ENCODE peak calls at places on chromosomes 6 and 20, in four cellular contexts. One of them, this sample, is unnamed.

GRCh38 chr20:18496740-18497592 is at the start of gene RBBP9:
- DNase-seq in stomach: peak
- DNase-seq in transverse colon: peak
- DNase-seq in tibial nerve: peak
- DNase-seq in this sample: peak

GRCh38 chr20:32682508-32682987 is 8.8 kb upstream of the C20orf203 start:
- DNase-seq in transverse colon: no peak
- DNase-seq in tibial nerve: no peak
- DNase-seq in stomach: no peak
- DNase-seq in this sample: no peak

GRCh38 chr6:21752054-21752811 is 158.7 kb downstream of the SOX4 start:
- DNase-seq in tibial nerve: no peak
- DNase-seq in transverse colon: no peak
- DNase-seq in stomach: no peak
- DNase-seq in this sample: no peak

GRCh38 chr20:36823126-36823525 is 49.6 kb upstream of the DSN1 start:
- DNase-seq in tibial nerve: no peak
- DNase-seq in transverse colon: no peak
- DNase-seq in stomach: peak
- DNase-seq in this sample: no peak

GRCh38 chr20:38229376-38230252 is 30.9 kb downstream of the KIAA1755 start:
- DNase-seq in tibial nerve: no peak
- DNase-seq in transverse colon: no peak
- DNase-seq in stomach: no peak
- DNase-seq in this sample: no peak

GRCh38 chr6:7262037-7262461 is 51.0 kb downstream of the SSR1 start:
- DNase-seq in tibial nerve: no peak
- DNase-seq in stomach: no peak
- DNase-seq in transverse colon: peak
- DNase-seq in this sample: peak

GRCh38 chr6:109291893-109292292 is 90.4 kb downstream of the CD164 start:
- DNase-seq in stomach: no peak
- DNase-seq in tibial nerve: no peak
- DNase-seq in transverse colon: no peak
- DNase-seq in this sample: no peak

GRCh38 chr20:3652217-3652616 is 11.0 kb downstream of the GFRA4 start:
- DNase-seq in tibial nerve: no peak
- DNase-seq in transverse colon: no peak
- DNase-seq in stomach: peak
- DNase-seq in this sample: no peak

GRCh38 chr20:43963233-43963632 is 48.6 kb downstream of the TOX2 start:
- DNase-seq in stomach: no peak
- DNase-seq in tibial nerve: no peak
- DNase-seq in transverse colon: no peak
- DNase-seq in this sample: no peak

GRCh38 chr20:49750611-49751396 is 37.1 kb upstream of the B4GALT5 start:
- DNase-seq in tibial nerve: no peak
- DNase-seq in transverse colon: peak
- DNase-seq in stomach: no peak
- DNase-seq in this sample: no peak

GRCh38 chr6:35691027-35691824 is 2.5 kb upstream of the FKBP5 start:
- DNase-seq in transverse colon: peak
- DNase-seq in stomach: peak
- DNase-seq in tibial nerve: peak
- DNase-seq in this sample: no peak

GRCh38 chr6:17885079-17885478 is 102.4 kb downstream of the KIF13A start:
- DNase-seq in transverse colon: no peak
- DNase-seq in stomach: no peak
- DNase-seq in tibial nerve: no peak
- DNase-seq in this sample: no peak

GRCh38 chr6:92893741-92894140 is 525.6 kb downstream of the EPHA7 start:
- DNase-seq in tibial nerve: no peak
- DNase-seq in stomach: no peak
- DNase-seq in transverse colon: no peak
- DNase-seq in this sample: no peak

GRCh38 chr20:25989196-25989595 is 292.5 kb upstream of the ZNF337 start:
- DNase-seq in stomach: no peak
- DNase-seq in tibial nerve: no peak
- DNase-seq in transverse colon: no peak
- DNase-seq in this sample: no peak

GRCh38 chr6:129749749-129750120 is 39.8 kb upstream of the ARHGAP18 start:
- DNase-seq in tibial nerve: no peak
- DNase-seq in stomach: no peak
- DNase-seq in transverse colon: no peak
- DNase-seq in this sample: no peak

GRCh38 chr6:155408981-155409380 is 46.7 kb downstream of the NOX3 start:
- DNase-seq in tibial nerve: no peak
- DNase-seq in stomach: no peak
- DNase-seq in transverse colon: no peak
- DNase-seq in this sample: no peak

GRCh38 chr20:33211817-33212424 is 5.2 kb upstream of the BPIFA3 start:
- DNase-seq in stomach: peak
- DNase-seq in transverse colon: peak
- DNase-seq in tibial nerve: no peak
- DNase-seq in this sample: peak

GRCh38 chr6:70375166-70375565 is 38.1 kb upstream of the FAM135A start:
- DNase-seq in stomach: no peak
- DNase-seq in transverse colon: no peak
- DNase-seq in tibial nerve: no peak
- DNase-seq in this sample: no peak

GRCh38 chr20:1968958-1969357 is 24.9 kb downstream of the PDYN start:
- DNase-seq in stomach: no peak
- DNase-seq in transverse colon: no peak
- DNase-seq in tibial nerve: no peak
- DNase-seq in this sample: no peak

GRCh38 chr20:62175711-62176110 is 7.1 kb upstream of the MTG2 start:
- DNase-seq in tibial nerve: no peak
- DNase-seq in stomach: no peak
- DNase-seq in transverse colon: no peak
- DNase-seq in this sample: no peak

GRCh38 chr20:34163316-34163715 is 51.3 kb upstream of the EIF2S2 start:
- DNase-seq in transverse colon: no peak
- DNase-seq in tibial nerve: no peak
- DNase-seq in stomach: no peak
- DNase-seq in this sample: no peak

GRCh38 chr6:16544006-16544405 is 217.3 kb downstream of the ATXN1 start:
- DNase-seq in tibial nerve: no peak
- DNase-seq in stomach: no peak
- DNase-seq in transverse colon: no peak
- DNase-seq in this sample: no peak

GRCh38 chr20:19817017-19817416 is 59.0 kb downstream of the RIN2 start:
- DNase-seq in tibial nerve: no peak
- DNase-seq in stomach: no peak
- DNase-seq in transverse colon: no peak
- DNase-seq in this sample: no peak

GRCh38 chr6:166757226-166758135 is 130.4 kb upstream of the RPS6KA2 start:
- DNase-seq in tibial nerve: no peak
- DNase-seq in transverse colon: no peak
- DNase-seq in stomach: no peak
- DNase-seq in this sample: no peak

GRCh38 chr6:100464162-100464851 is 414 bp downstream of the SIM1 start:
- DNase-seq in transverse colon: no peak
- DNase-seq in tibial nerve: no peak
- DNase-seq in stomach: no peak
- DNase-seq in this sample: no peak

GRCh38 chr6:43817192-43817591 is 47.2 kb downstream of the VEGFA start:
- DNase-seq in transverse colon: peak
- DNase-seq in stomach: peak
- DNase-seq in tibial nerve: no peak
- DNase-seq in this sample: peak

GRCh38 chr6:3848380-3848779 is 793 bp upstream of the FAM50B start:
- DNase-seq in tibial nerve: no peak
- DNase-seq in stomach: no peak
- DNase-seq in transverse colon: no peak
- DNase-seq in this sample: no peak

GRCh38 chr6:75220365-75220764 is 14.5 kb upstream of the COL12A1 start:
- DNase-seq in stomach: no peak
- DNase-seq in tibial nerve: no peak
- DNase-seq in transverse colon: no peak
- DNase-seq in this sample: no peak

GRCh38 chr20:62142252-62143117 is 709 bp downstream of the PSMA7 start:
- DNase-seq in stomach: peak
- DNase-seq in transverse colon: peak
- DNase-seq in tibial nerve: no peak
- DNase-seq in this sample: no peak

GRCh38 chr20:48383252-48383651 is 444.5 kb downstream of the PREX1 start:
- DNase-seq in transverse colon: no peak
- DNase-seq in tibial nerve: no peak
- DNase-seq in stomach: no peak
- DNase-seq in this sample: no peak
- TF ChIP-seq EP300 in transverse colon: no peak
- TF ChIP-seq EP300 in tibial nerve: no peak
- TF ChIP-seq EP300 in stomach: no peak
- TF ChIP-seq EP300 in this sample: no peak

DNA sequence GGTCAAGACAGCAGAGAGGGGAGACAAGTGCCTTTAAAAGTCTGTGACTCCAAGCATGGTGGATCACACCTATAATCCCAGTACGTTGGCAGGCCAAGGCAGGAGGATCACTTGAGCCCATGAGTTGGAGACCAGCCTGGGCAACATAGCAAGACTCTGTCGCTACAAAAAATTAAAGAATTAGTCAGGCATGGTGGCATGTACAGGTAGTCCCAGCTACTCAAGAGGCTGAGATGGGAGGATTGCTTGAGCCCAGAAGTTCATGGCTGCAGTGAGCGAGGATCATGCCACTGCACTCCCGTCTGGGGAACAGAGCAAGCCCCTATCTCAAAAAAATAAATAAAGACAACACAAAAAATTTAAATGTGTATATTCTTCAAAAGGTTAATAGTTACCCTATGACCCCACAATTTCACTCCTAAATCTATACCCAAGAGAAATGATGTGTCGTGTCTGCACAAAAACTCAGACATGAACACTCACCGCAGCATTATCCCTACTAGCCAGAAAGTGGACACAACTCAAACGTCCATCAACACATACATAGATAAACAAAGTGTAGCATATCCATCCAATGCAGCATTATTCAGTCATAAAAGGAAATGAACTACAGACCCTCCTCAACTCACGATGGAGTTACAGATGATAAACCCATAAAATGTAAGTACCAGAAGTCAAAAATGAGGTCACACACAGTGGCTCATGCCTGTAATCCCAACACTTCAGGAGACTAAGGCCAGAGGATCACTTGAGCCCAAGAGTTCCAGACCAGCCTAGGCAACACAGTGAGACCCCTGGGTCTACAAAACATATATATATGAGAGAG is 23.9 kb downstream of the ZMYND8 start:
- DNase-seq in transverse colon: no peak
- DNase-seq in stomach: no peak
- DNase-seq in tibial nerve: no peak
- DNase-seq in this sample: no peak
- TF ChIP-seq EP300 in transverse colon: no peak
- TF ChIP-seq EP300 in stomach: no peak
- TF ChIP-seq EP300 in tibial nerve: no peak
- TF ChIP-seq EP300 in this sample: no peak

GRCh38 chr20:45339084-45339483 is 9.1 kb downstream of the SDC4 start:
- DNase-seq in transverse colon: peak
- DNase-seq in tibial nerve: no peak
- DNase-seq in stomach: peak
- DNase-seq in this sample: no peak

GRCh38 chr20:45339799-45340198 is 8.4 kb downstream of the SDC4 start:
- DNase-seq in tibial nerve: no peak
- DNase-seq in transverse colon: no peak
- DNase-seq in stomach: no peak
- DNase-seq in this sample: no peak

GRCh38 chr20:45338121-45339030 is 9.8 kb downstream of the SDC4 start:
- DNase-seq in stomach: no peak
- DNase-seq in transverse colon: no peak
- DNase-seq in tibial nerve: no peak
- DNase-seq in this sample: no peak

GRCh38 chr20:45337367-45338120 is 10.7 kb downstream of the SDC4 start:
- DNase-seq in stomach: peak
- DNase-seq in tibial nerve: no peak
- DNase-seq in transverse colon: peak
- DNase-seq in this sample: peak

GRCh38 chr20:45336530-45337366 is 11.5 kb downstream of the SDC4 start:
- DNase-seq in tibial nerve: no peak
- DNase-seq in transverse colon: peak
- DNase-seq in stomach: peak
- DNase-seq in this sample: peak
- TF ChIP-seq EP300 in tibial nerve: no peak
- TF ChIP-seq EP300 in transverse colon: peak
- TF ChIP-seq EP300 in stomach: no peak
- TF ChIP-seq EP300 in this sample: peak

GRCh38 chr6:11682525-11682924 is 96.1 kb downstream of the ADTRP start:
- DNase-seq in tibial nerve: no peak
- DNase-seq in stomach: no peak
- DNase-seq in transverse colon: no peak
- DNase-seq in this sample: no peak
- TF ChIP-seq EP300 in tibial nerve: no peak
- TF ChIP-seq EP300 in stomach: no peak
- TF ChIP-seq EP300 in transverse colon: no peak
- TF ChIP-seq EP300 in this sample: no peak

GRCh38 chr6:133432021-133432989 is 191.1 kb downstream of the EYA4 start:
- DNase-seq in tibial nerve: no peak
- DNase-seq in stomach: no peak
- DNase-seq in transverse colon: no peak
- DNase-seq in this sample: no peak
- TF ChIP-seq EP300 in tibial nerve: no peak
- TF ChIP-seq EP300 in stomach: no peak
- TF ChIP-seq EP300 in transverse colon: no peak
- TF ChIP-seq EP300 in this sample: no peak

GRCh38 chr6:106527111-106527510 is 102.2 kb downstream of the RTN4IP1 start:
- DNase-seq in stomach: no peak
- DNase-seq in tibial nerve: no peak
- DNase-seq in transverse colon: no peak
- DNase-seq in this sample: no peak

GRCh38 chr6:106528521-106528920 is 100.8 kb downstream of the RTN4IP1 start:
- DNase-seq in stomach: no peak
- DNase-seq in transverse colon: no peak
- DNase-seq in tibial nerve: no peak
- DNase-seq in this sample: no peak

GRCh38 chr6:106529438-106529837 is 99.9 kb downstream of the RTN4IP1 start:
- DNase-seq in transverse colon: no peak
- DNase-seq in tibial nerve: no peak
- DNase-seq in stomach: no peak
- DNase-seq in this sample: no peak

GRCh38 chr6:106530026-106530425 is 99.3 kb downstream of the RTN4IP1 start:
- DNase-seq in transverse colon: no peak
- DNase-seq in tibial nerve: no peak
- DNase-seq in stomach: no peak
- DNase-seq in this sample: no peak

DNA sequence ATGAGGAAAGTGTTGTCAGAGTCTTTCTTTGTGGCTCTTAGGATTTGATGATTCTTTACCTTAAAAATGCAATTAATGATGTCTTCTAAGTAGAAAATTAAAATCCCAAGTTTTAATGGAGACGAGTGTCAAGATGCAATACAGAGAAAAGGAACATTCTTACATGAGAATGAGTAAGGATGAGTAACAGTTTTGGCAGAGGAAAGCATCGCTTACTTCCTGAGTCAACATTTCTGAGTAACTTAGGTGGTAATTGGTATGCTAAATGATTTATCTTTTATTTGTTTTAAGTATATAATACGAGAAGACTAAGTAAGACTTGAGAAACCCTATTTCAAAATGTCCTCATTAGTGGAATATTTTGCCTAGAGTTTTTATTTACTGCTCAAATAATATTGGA is 101.3 kb downstream of the RTN4IP1 start:
- DNase-seq in tibial nerve: no peak
- DNase-seq in transverse colon: no peak
- DNase-seq in stomach: no peak
- DNase-seq in this sample: peak
- TF ChIP-seq EP300 in tibial nerve: no peak
- TF ChIP-seq EP300 in transverse colon: no peak
- TF ChIP-seq EP300 in stomach: no peak
- TF ChIP-seq EP300 in this sample: no peak

This sample was measured in A549.